ENCODE peak calls at places on chromosomes 16 and 17, in four cellular contexts. E is neural progenitor cell; K is activated T-cell treated with anti-CD3 and anti-CD28 coated beads, Interleukin-2, amount 50 U/mL, for 72 hours; Z is RCC 7860. A is an unnamed sample.

GRCh38 chr16:15970202-15970601 is 20.8 kb downstream of the ABCC1 start:
- DNase-seq in E (peak), K (no peak), Z (no peak), A (no peak)

GRCh38 chr17:74805543-74805991 is 29.4 kb upstream of the NAT9 start:
- DNase-seq in E (no peak), K (no peak), Z (no peak), A (no peak)

GRCh38 chr17:68763551-68763950 is 162.4 kb upstream of the FAM20A start:
- DNase-seq in E (no peak), K (no peak), Z (peak), A (no peak)

GRCh38 chr16:57914244-57915173 is 56.4 kb downstream of the CNGB1 start:
- DNase-seq in E (no peak), K (no peak), Z (no peak), A (no peak)

GRCh38 chr16:30534368-30535105 is at the start of gene ZNF747:
- DNase-seq in E (peak), K (peak), Z (peak), A (peak)

GRCh38 chr17:58960068-58960467 is 146.6 kb downstream of the TRIM37 start:
- DNase-seq in E (no peak), K (no peak), Z (peak), A (no peak)

GRCh38 chr17:1467898-1468492 is 12.0 kb upstream of the CRK start:
- DNase-seq in E (peak), K (no peak), Z (no peak), A (no peak)

GRCh38 chr17:16872351-16872751 is 99.6 kb downstream of the TNFRSF13B start:
- DNase-seq in E (no peak), K (no peak), Z (no peak), A (no peak)

GRCh38 chr17:73956595-73957465 is 246.6 kb upstream of the RPL38 start:
- DNase-seq in E (peak), K (peak), Z (no peak), A (no peak)

GRCh38 chr17:42340691-42341127 is 47.5 kb downstream of the STAT3 start:
- DNase-seq in E (no peak), K (peak), Z (no peak), A (no peak)

A was measured in dermis microvascular lymphatic vessel endothelial cell.